ENCODE peak calls at places on chromosomes 7 and 10, in four cellular contexts. One of them, this sample, is unnamed.

GRCh38 chr7:151313857-151314256 is 27.8 kb upstream of the NUB1 start:
- DNase-seq in activated CD8-positive, alpha-beta memory T cell treated with anti-CD3 and anti-CD28 coated beads, Interleukin-2, amount 10 ng/mL, durations not matched to agents 7 days and 5 days: no peak
- DNase-seq in cerebellum: peak
- DNase-seq in astrocyte of the cerebellum: no peak
- DNase-seq in this sample: peak

GRCh38 chr10:42981358-42982236 is 95.3 kb upstream of the RET start:
- DNase-seq in activated CD8-positive, alpha-beta memory T cell treated with anti-CD3 and anti-CD28 coated beads, Interleukin-2, amount 10 ng/mL, durations not matched to agents 7 days and 5 days: peak
- DNase-seq in cerebellum: no peak
- DNase-seq in astrocyte of the cerebellum: no peak
- DNase-seq in this sample: no peak

GRCh38 chr7:42774436-42774835 is 137.4 kb downstream of the C7orf25 start:
- DNase-seq in activated CD8-positive, alpha-beta memory T cell treated with anti-CD3 and anti-CD28 coated beads, Interleukin-2, amount 10 ng/mL, durations not matched to agents 7 days and 5 days: no peak
- DNase-seq in cerebellum: no peak
- DNase-seq in astrocyte of the cerebellum: no peak
- DNase-seq in this sample: no peak

GRCh38 chr10:45160266-45160665 is 155.1 kb downstream of the OR13A1 start:
- DNase-seq in activated CD8-positive, alpha-beta memory T cell treated with anti-CD3 and anti-CD28 coated beads, Interleukin-2, amount 10 ng/mL, durations not matched to agents 7 days and 5 days: no peak
- DNase-seq in cerebellum: no peak
- DNase-seq in astrocyte of the cerebellum: no peak
- DNase-seq in this sample: no peak

GRCh38 chr10:94989192-94989591 is 50.7 kb downstream of the CYP2C9 start:
- DNase-seq in activated CD8-positive, alpha-beta memory T cell treated with anti-CD3 and anti-CD28 coated beads, Interleukin-2, amount 10 ng/mL, durations not matched to agents 7 days and 5 days: no peak
- DNase-seq in cerebellum: no peak
- DNase-seq in astrocyte of the cerebellum: no peak
- DNase-seq in this sample: no peak

GRCh38 chr7:149850007-149850594 is 11.9 kb downstream of the ZNF862 start:
- DNase-seq in activated CD8-positive, alpha-beta memory T cell treated with anti-CD3 and anti-CD28 coated beads, Interleukin-2, amount 10 ng/mL, durations not matched to agents 7 days and 5 days: no peak
- DNase-seq in cerebellum: no peak
- DNase-seq in astrocyte of the cerebellum: no peak
- DNase-seq in this sample: no peak

GRCh38 chr10:130341325-130341724 is 205.1 kb downstream of the GLRX3 start:
- DNase-seq in activated CD8-positive, alpha-beta memory T cell treated with anti-CD3 and anti-CD28 coated beads, Interleukin-2, amount 10 ng/mL, durations not matched to agents 7 days and 5 days: peak
- DNase-seq in cerebellum: no peak
- DNase-seq in astrocyte of the cerebellum: no peak
- DNase-seq in this sample: peak

GRCh38 chr10:88693392-88694020 is 12.5 kb upstream of the LIPK start:
- DNase-seq in activated CD8-positive, alpha-beta memory T cell treated with anti-CD3 and anti-CD28 coated beads, Interleukin-2, amount 10 ng/mL, durations not matched to agents 7 days and 5 days: no peak
- DNase-seq in cerebellum: no peak
- DNase-seq in astrocyte of the cerebellum: no peak
- DNase-seq in this sample: peak

GRCh38 chr7:30351274-30351673 is 66.9 kb downstream of the ZNRF2 start:
- DNase-seq in activated CD8-positive, alpha-beta memory T cell treated with anti-CD3 and anti-CD28 coated beads, Interleukin-2, amount 10 ng/mL, durations not matched to agents 7 days and 5 days: no peak
- DNase-seq in cerebellum: no peak
- DNase-seq in astrocyte of the cerebellum: no peak
- DNase-seq in this sample: no peak

GRCh38 chr10:78742730-78743615 is 325.8 kb upstream of the ZMIZ1 start:
- DNase-seq in activated CD8-positive, alpha-beta memory T cell treated with anti-CD3 and anti-CD28 coated beads, Interleukin-2, amount 10 ng/mL, durations not matched to agents 7 days and 5 days: no peak
- DNase-seq in cerebellum: no peak
- DNase-seq in astrocyte of the cerebellum: no peak
- DNase-seq in this sample: peak

GRCh38 chr7:150367677-150368097 is 935 bp upstream of the REPIN1 start:
- DNase-seq in activated CD8-positive, alpha-beta memory T cell treated with anti-CD3 and anti-CD28 coated beads, Interleukin-2, amount 10 ng/mL, durations not matched to agents 7 days and 5 days: no peak
- DNase-seq in cerebellum: peak
- DNase-seq in astrocyte of the cerebellum: peak
- DNase-seq in this sample: no peak

GRCh38 chr10:4512557-4513286 is 313.3 kb upstream of the AKR1E2 start:
- DNase-seq in activated CD8-positive, alpha-beta memory T cell treated with anti-CD3 and anti-CD28 coated beads, Interleukin-2, amount 10 ng/mL, durations not matched to agents 7 days and 5 days: no peak
- DNase-seq in cerebellum: no peak
- DNase-seq in astrocyte of the cerebellum: no peak
- DNase-seq in this sample: peak

GRCh38 chr7:155803418-155804376 is 8.6 kb downstream of the SHH start:
- DNase-seq in activated CD8-positive, alpha-beta memory T cell treated with anti-CD3 and anti-CD28 coated beads, Interleukin-2, amount 10 ng/mL, durations not matched to agents 7 days and 5 days: no peak
- DNase-seq in cerebellum: no peak
- DNase-seq in astrocyte of the cerebellum: no peak
- DNase-seq in this sample: no peak

GRCh38 chr10:114395361-114396022 is 8.8 kb downstream of the AFAP1L2 start:
- DNase-seq in activated CD8-positive, alpha-beta memory T cell treated with anti-CD3 and anti-CD28 coated beads, Interleukin-2, amount 10 ng/mL, durations not matched to agents 7 days and 5 days: no peak
- DNase-seq in cerebellum: no peak
- DNase-seq in astrocyte of the cerebellum: no peak
- DNase-seq in this sample: peak

GRCh38 chr10:71243756-71244637 is 31.6 kb downstream of the UNC5B start:
- DNase-seq in activated CD8-positive, alpha-beta memory T cell treated with anti-CD3 and anti-CD28 coated beads, Interleukin-2, amount 10 ng/mL, durations not matched to agents 7 days and 5 days: no peak
- DNase-seq in cerebellum: no peak
- DNase-seq in astrocyte of the cerebellum: no peak
- DNase-seq in this sample: no peak

GRCh38 chr7:98423043-98423442 is 22.2 kb upstream of the BAIAP2L1 start:
- DNase-seq in activated CD8-positive, alpha-beta memory T cell treated with anti-CD3 and anti-CD28 coated beads, Interleukin-2, amount 10 ng/mL, durations not matched to agents 7 days and 5 days: no peak
- DNase-seq in cerebellum: no peak
- DNase-seq in astrocyte of the cerebellum: no peak
- DNase-seq in this sample: no peak

GRCh38 chr7:90568213-90568612 is 27.9 kb upstream of the CDK14 start:
- DNase-seq in activated CD8-positive, alpha-beta memory T cell treated with anti-CD3 and anti-CD28 coated beads, Interleukin-2, amount 10 ng/mL, durations not matched to agents 7 days and 5 days: no peak
- DNase-seq in cerebellum: no peak
- DNase-seq in astrocyte of the cerebellum: no peak
- DNase-seq in this sample: no peak

GRCh38 chr7:77759294-77759889 is 38.8 kb downstream of the TMEM60 start:
- DNase-seq in activated CD8-positive, alpha-beta memory T cell treated with anti-CD3 and anti-CD28 coated beads, Interleukin-2, amount 10 ng/mL, durations not matched to agents 7 days and 5 days: peak
- DNase-seq in cerebellum: peak
- DNase-seq in astrocyte of the cerebellum: peak
- DNase-seq in this sample: peak